ENCODE peak calls at places on chromosomes 3 and 15, in six cellular contexts. One of them, this sample, is unnamed.

GRCh38 chr15:83323296-83323711 is 38.8 kb upstream of the BNC1 start:
- DNase-seq in HL-60: no peak
- DNase-seq in cardiac muscle cell: no peak
- DNase-seq in tibial artery: no peak
- DNase-seq in K562: no peak
- DNase-seq in AG10803: peak
- DNase-seq in this sample: no peak

GRCh38 chr3:16516695-16517481 is 3.4 kb upstream of the RFTN1 start:
- DNase-seq in HL-60: no peak
- DNase-seq in cardiac muscle cell: peak
- DNase-seq in tibial artery: no peak
- DNase-seq in K562: peak
- DNase-seq in AG10803: peak
- DNase-seq in this sample: peak

GRCh38 chr3:159804726-159805410 is 183.8 kb upstream of the IL12A start:
- DNase-seq in HL-60: peak
- DNase-seq in cardiac muscle cell: peak
- DNase-seq in tibial artery: peak
- DNase-seq in K562: peak
- DNase-seq in AG10803: peak
- DNase-seq in this sample: peak

GRCh38 chr3:131972091-131972490 is 62.7 kb downstream of the CPNE4 start:
- DNase-seq in HL-60: no peak
- DNase-seq in cardiac muscle cell: no peak
- DNase-seq in tibial artery: no peak
- DNase-seq in K562: no peak
- DNase-seq in AG10803: peak
- DNase-seq in this sample: no peak

GRCh38 chr3:110485389-110485788 is 586.2 kb upstream of the NECTIN3 start:
- DNase-seq in HL-60: no peak
- DNase-seq in cardiac muscle cell: no peak
- DNase-seq in tibial artery: no peak
- DNase-seq in K562: no peak
- DNase-seq in AG10803: no peak
- DNase-seq in this sample: no peak

GRCh38 chr15:62163847-62164499 is 1.1 kb downstream of the C2CD4B start:
- DNase-seq in HL-60: no peak
- DNase-seq in cardiac muscle cell: peak
- DNase-seq in tibial artery: no peak
- DNase-seq in K562: no peak
- DNase-seq in AG10803: no peak
- DNase-seq in this sample: no peak

GRCh38 chr3:126664591-126665214 is 9.8 kb upstream of the TXNRD3 start:
- DNase-seq in HL-60: no peak
- DNase-seq in cardiac muscle cell: no peak
- DNase-seq in tibial artery: no peak
- DNase-seq in K562: peak
- DNase-seq in AG10803: peak
- DNase-seq in this sample: no peak

GRCh38 chr3:62982795-62983455 is 107.7 kb upstream of the CADPS start:
- DNase-seq in HL-60: no peak
- DNase-seq in cardiac muscle cell: no peak
- DNase-seq in tibial artery: no peak
- DNase-seq in K562: no peak
- DNase-seq in AG10803: no peak
- DNase-seq in this sample: no peak

GRCh38 chr15:63056843-63057242 is 14.3 kb downstream of the TPM1 start:
- DNase-seq in HL-60: no peak
- DNase-seq in cardiac muscle cell: no peak
- DNase-seq in tibial artery: no peak
- DNase-seq in K562: no peak
- DNase-seq in AG10803: no peak
- DNase-seq in this sample: no peak

GRCh38 chr3:156429125-156429524 is 125.8 kb downstream of the SSR3 start:
- DNase-seq in HL-60: no peak
- DNase-seq in cardiac muscle cell: no peak
- DNase-seq in tibial artery: no peak
- DNase-seq in K562: no peak
- DNase-seq in AG10803: no peak
- DNase-seq in this sample: no peak

GRCh38 chr3:12948891-12949711 is 107.7 kb upstream of the RPL32 start:
- DNase-seq in HL-60: peak
- DNase-seq in cardiac muscle cell: no peak
- DNase-seq in tibial artery: peak
- DNase-seq in K562: peak
- DNase-seq in AG10803: peak
- DNase-seq in this sample: peak

GRCh38 chr3:10651506-10651905 is 146.1 kb upstream of the ATP2B2 start:
- DNase-seq in HL-60: no peak
- DNase-seq in cardiac muscle cell: no peak
- DNase-seq in tibial artery: no peak
- DNase-seq in K562: no peak
- DNase-seq in AG10803: no peak
- DNase-seq in this sample: no peak

GRCh38 chr15:95940431-95940985 is 390.0 kb upstream of the NR2F2 start:
- DNase-seq in HL-60: no peak
- DNase-seq in cardiac muscle cell: no peak
- DNase-seq in tibial artery: no peak
- DNase-seq in K562: no peak
- DNase-seq in AG10803: no peak
- DNase-seq in this sample: no peak

GRCh38 chr3:152298393-152299242 is 29.9 kb downstream of the MBNL1 start:
- DNase-seq in HL-60: peak
- DNase-seq in cardiac muscle cell: peak
- DNase-seq in tibial artery: peak
- DNase-seq in K562: peak
- DNase-seq in AG10803: peak
- DNase-seq in this sample: peak

DNA sequence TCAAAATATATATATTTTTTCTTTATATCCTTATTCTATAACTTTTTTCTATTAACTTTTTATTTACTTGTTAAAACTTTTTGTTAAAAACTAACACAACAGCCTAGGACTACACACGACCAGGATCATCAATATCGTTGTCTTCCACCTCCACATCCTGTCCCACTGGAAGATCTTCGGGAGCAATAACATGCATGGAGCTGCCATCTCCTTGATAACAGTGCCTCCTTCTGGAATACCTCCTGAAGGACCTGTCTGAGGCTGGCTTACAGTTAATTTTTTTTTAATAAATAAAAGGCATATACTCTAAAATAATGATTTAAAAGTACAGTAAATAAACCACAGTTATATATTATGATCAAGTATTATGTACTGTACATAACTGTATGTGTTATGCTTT is 58.9 kb downstream of the SFMBT1 start:
- DNase-seq in HL-60: no peak
- DNase-seq in cardiac muscle cell: peak
- DNase-seq in tibial artery: no peak
- DNase-seq in K562: peak
- DNase-seq in AG10803: peak
- DNase-seq in this sample: no peak
- TF ChIP-seq CTCF in HL-60: no peak
- TF ChIP-seq CTCF in cardiac muscle cell: peak
- TF ChIP-seq CTCF in tibial artery: no peak
- TF ChIP-seq CTCF in K562: peak
- TF ChIP-seq CTCF in AG10803: peak
- TF ChIP-seq CTCF in this sample: peak

DNA sequence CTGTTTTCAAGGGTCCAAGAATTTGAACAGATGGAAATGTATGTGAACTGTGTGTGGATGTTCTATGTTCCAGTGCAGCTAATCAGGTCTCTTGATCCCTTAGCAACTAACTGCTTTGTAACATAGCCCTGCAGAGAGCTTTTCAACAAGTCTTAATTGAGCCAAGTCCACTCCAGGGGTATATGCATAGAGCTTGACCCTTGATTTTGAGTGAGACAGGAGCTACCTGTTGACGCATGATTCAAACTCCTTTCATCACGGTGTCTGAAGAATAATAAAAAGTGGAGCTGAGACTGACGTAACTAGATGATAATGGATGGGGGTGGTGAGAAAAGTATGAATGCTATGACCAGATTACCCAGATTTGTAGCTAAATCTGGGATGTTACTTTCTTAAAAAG is 93.3 kb upstream of the CCDC54 start:
- DNase-seq in HL-60: no peak
- DNase-seq in cardiac muscle cell: peak
- DNase-seq in tibial artery: no peak
- DNase-seq in K562: no peak
- DNase-seq in AG10803: no peak
- DNase-seq in this sample: no peak
- H3K4me3 ChIP-seq in HL-60: no peak
- H3K4me3 ChIP-seq in cardiac muscle cell: no peak
- H3K4me3 ChIP-seq in tibial artery: no peak
- H3K4me3 ChIP-seq in K562: no peak
- H3K4me3 ChIP-seq in AG10803: no peak
- H3K4me3 ChIP-seq in this sample: no peak

GRCh38 chr3:124926426-124927116 is 8.0 kb downstream of the MUC13 start:
- DNase-seq in HL-60: no peak
- DNase-seq in cardiac muscle cell: no peak
- DNase-seq in tibial artery: no peak
- DNase-seq in K562: no peak
- DNase-seq in AG10803: no peak
- DNase-seq in this sample: no peak

GRCh38 chr3:124920718-124921117 is 13.8 kb downstream of the MUC13 start:
- DNase-seq in HL-60: no peak
- DNase-seq in cardiac muscle cell: no peak
- DNase-seq in tibial artery: no peak
- DNase-seq in K562: no peak
- DNase-seq in AG10803: no peak
- DNase-seq in this sample: no peak

GRCh38 chr3:124927454-124928079 is 7.0 kb downstream of the MUC13 start:
- DNase-seq in HL-60: no peak
- DNase-seq in cardiac muscle cell: no peak
- DNase-seq in tibial artery: no peak
- DNase-seq in K562: no peak
- DNase-seq in AG10803: no peak
- DNase-seq in this sample: peak

GRCh38 chr3:124924741-124925140 is 9.8 kb downstream of the MUC13 start:
- DNase-seq in HL-60: no peak
- DNase-seq in cardiac muscle cell: no peak
- DNase-seq in tibial artery: no peak
- DNase-seq in K562: no peak
- DNase-seq in AG10803: no peak
- DNase-seq in this sample: no peak

DNA sequence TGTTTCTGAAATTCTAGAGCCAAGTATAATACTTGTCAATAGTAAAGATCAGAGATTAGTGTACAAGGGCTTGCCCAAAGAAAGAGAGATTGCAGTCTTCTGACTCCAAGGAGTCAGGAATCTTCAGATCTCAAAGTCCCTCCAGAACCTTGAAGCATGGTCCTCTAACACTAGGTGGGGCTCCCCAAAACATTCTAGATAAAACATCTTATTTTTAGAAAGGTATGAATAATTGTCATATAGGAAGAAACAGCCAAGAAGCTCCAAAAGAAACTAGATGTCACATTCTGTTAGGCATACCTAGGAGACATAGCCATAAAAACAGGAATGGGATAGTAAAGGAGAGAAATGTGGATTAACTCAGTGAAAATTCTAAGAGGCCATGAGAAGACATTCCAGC is 10.7 kb downstream of the MUC13 start:
- DNase-seq in HL-60: no peak
- DNase-seq in cardiac muscle cell: no peak
- DNase-seq in tibial artery: no peak
- DNase-seq in K562: no peak
- DNase-seq in AG10803: no peak
- DNase-seq in this sample: no peak
- TF ChIP-seq CTCF in HL-60: no peak
- TF ChIP-seq CTCF in cardiac muscle cell: peak
- TF ChIP-seq CTCF in tibial artery: no peak
- TF ChIP-seq CTCF in K562: no peak
- TF ChIP-seq CTCF in AG10803: peak
- TF ChIP-seq CTCF in this sample: peak

GRCh38 chr3:42024578-42025387 is 62.9 kb upstream of the ULK4 start:
- DNase-seq in HL-60: peak
- DNase-seq in cardiac muscle cell: no peak
- DNase-seq in tibial artery: no peak
- DNase-seq in K562: no peak
- DNase-seq in AG10803: no peak
- DNase-seq in this sample: no peak
- H3K4me3 ChIP-seq in HL-60: no peak
- H3K4me3 ChIP-seq in cardiac muscle cell: no peak
- H3K4me3 ChIP-seq in tibial artery: no peak
- H3K4me3 ChIP-seq in K562: no peak
- H3K4me3 ChIP-seq in AG10803: peak
- H3K4me3 ChIP-seq in this sample: peak

GRCh38 chr3:188208751-188209433 is 54.9 kb downstream of the LPP start:
- DNase-seq in HL-60: no peak
- DNase-seq in cardiac muscle cell: no peak
- DNase-seq in tibial artery: no peak
- DNase-seq in K562: no peak
- DNase-seq in AG10803: peak
- DNase-seq in this sample: no peak

GRCh38 chr3:188207941-188208750 is 54.2 kb downstream of the LPP start:
- DNase-seq in HL-60: no peak
- DNase-seq in cardiac muscle cell: no peak
- DNase-seq in tibial artery: no peak
- DNase-seq in K562: no peak
- DNase-seq in AG10803: peak
- DNase-seq in this sample: no peak

GRCh38 chr3:188206787-188207186 is 52.8 kb downstream of the LPP start:
- DNase-seq in HL-60: no peak
- DNase-seq in cardiac muscle cell: no peak
- DNase-seq in tibial artery: no peak
- DNase-seq in K562: no peak
- DNase-seq in AG10803: no peak
- DNase-seq in this sample: no peak

GRCh38 chr3:188204516-188204915 is 50.6 kb downstream of the LPP start:
- DNase-seq in HL-60: no peak
- DNase-seq in cardiac muscle cell: no peak
- DNase-seq in tibial artery: no peak
- DNase-seq in K562: no peak
- DNase-seq in AG10803: no peak
- DNase-seq in this sample: no peak

GRCh38 chr3:188205992-188206416 is 52.0 kb downstream of the LPP start:
- DNase-seq in HL-60: no peak
- DNase-seq in cardiac muscle cell: no peak
- DNase-seq in tibial artery: no peak
- DNase-seq in K562: peak
- DNase-seq in AG10803: no peak
- DNase-seq in this sample: peak
- TF ChIP-seq CTCF in HL-60: no peak
- TF ChIP-seq CTCF in cardiac muscle cell: no peak
- TF ChIP-seq CTCF in tibial artery: peak
- TF ChIP-seq CTCF in K562: peak
- TF ChIP-seq CTCF in AG10803: no peak
- TF ChIP-seq CTCF in this sample: peak

DNA sequence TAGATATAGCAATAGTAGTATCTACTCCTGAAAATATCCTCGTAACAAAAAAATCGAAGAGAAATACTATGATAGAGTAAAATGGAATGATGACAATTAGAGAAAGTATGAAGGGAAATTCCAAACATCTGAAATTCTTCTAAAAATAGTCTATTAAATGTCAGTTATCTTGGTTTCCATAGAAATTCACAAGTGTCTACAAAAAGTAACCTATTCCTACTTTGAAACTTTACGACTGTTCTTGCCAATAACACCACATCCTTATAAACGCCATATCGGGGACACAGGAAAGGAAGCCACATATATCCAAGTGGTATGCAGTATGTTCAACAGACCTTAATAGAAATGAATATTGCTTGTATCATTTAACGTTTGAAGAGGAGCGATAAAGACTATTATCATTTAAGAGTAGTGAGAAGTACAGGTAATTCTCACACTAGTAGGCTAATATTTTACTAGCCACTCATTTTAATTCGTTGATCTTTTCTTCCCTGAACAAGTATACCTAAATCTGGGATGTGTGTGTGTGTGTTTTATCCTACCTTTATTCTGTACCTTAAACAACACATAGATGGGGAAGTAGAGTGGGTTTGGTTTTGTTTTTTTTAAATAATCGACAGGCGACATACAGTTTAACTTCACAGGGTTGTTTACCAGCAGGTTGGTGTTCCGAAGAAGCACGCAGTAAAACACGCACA is 1.2 kb downstream of the GPR176 start:
- DNase-seq in HL-60: no peak
- DNase-seq in cardiac muscle cell: no peak
- DNase-seq in tibial artery: no peak
- DNase-seq in K562: no peak
- DNase-seq in AG10803: peak
- DNase-seq in this sample: no peak
- H3K4me3 ChIP-seq in HL-60: no peak
- H3K4me3 ChIP-seq in cardiac muscle cell: peak
- H3K4me3 ChIP-seq in tibial artery: peak
- H3K4me3 ChIP-seq in K562: no peak
- H3K4me3 ChIP-seq in AG10803: peak
- H3K4me3 ChIP-seq in this sample: no peak

This sample was measured in GM12865.